ENCODE peak calls at places on chromosomes 4 and X, in five cellular contexts. A is activated T-helper 1 cell treated with anti-CD3 and anti-CD28 coated beads, Interleukin-12 subunit alpha, Interleukin-12 subunit beta, Interleukin-2, Interleukin-4 antibody, amounts not matched to agents 30 ng/mL and 10 ng/mL and 1 ng/mL, durations not matched to agents 14 hours and 24 hours and 36 hours; N is nephron progenitor cell; M is mucosa of descending colon; U is iPS-NIHi11. J is an unnamed sample.

GRCh38 chrX:120365320-120365719 is 3.4 kb downstream of the ATP1B4 start:
- DNase-seq in M (peak), A (peak), U (peak), N (peak), J (peak)

GRCh38 chr4:168886361-168886760 is 123.7 kb downstream of the CBR4 start:
- DNase-seq in M (no peak), N (no peak), A (no peak), U (no peak), J (no peak)

GRCh38 chr4:88618782-88619485 is 26.7 kb downstream of the HERC3 start:
- DNase-seq in M (no peak), U (no peak), A (no peak), N (no peak), J (no peak)

GRCh38 chr4:79723507-79723906 is 315.5 kb upstream of the GK2 start:
- DNase-seq in U (no peak), N (peak), A (no peak), M (no peak), J (no peak)

GRCh38 chrX:47244676-47245075 is 11.9 kb downstream of the USP11 start:
- DNase-seq in M (no peak), U (no peak), N (no peak), A (no peak), J (no peak)

GRCh38 chr4:151948351-151949016 is 187.7 kb upstream of the GATB start:
- DNase-seq in M (no peak), N (no peak), U (no peak), A (no peak), J (no peak)

GRCh38 chrX:69615779-69616519 is at the start of gene EDA:
- DNase-seq in A (peak), M (peak), U (peak), N (peak), J (peak)

GRCh38 chrX:30308263-30309138 is 689 bp downstream of the NR0B1 start:
- DNase-seq in A (no peak), M (no peak), U (peak), N (peak), J (no peak)

GRCh38 chr4:174023641-174024040 is 259.8 kb downstream of the FBXO8 start:
- DNase-seq in A (no peak), M (no peak), N (no peak), U (no peak), J (no peak)

GRCh38 chr4:20995591-20995990 is 295.3 kb downstream of the PACRGL start:
- DNase-seq in N (no peak), M (no peak), U (no peak), A (no peak), J (no peak)

GRCh38 chr4:5971077-5971447 is 47.2 kb downstream of the C4orf50 start:
- DNase-seq in N (no peak), U (peak), A (no peak), M (no peak), J (no peak)

GRCh38 chr4:16862688-16863087 is 35.8 kb downstream of the LDB2 start:
- DNase-seq in M (no peak), N (peak), U (no peak), A (no peak), J (no peak)

GRCh38 chrX:47380268-47380667 is 9.9 kb downstream of the ZNF157 start:
- DNase-seq in U (no peak), N (no peak), A (peak), M (peak), J (no peak)

GRCh38 chr4:25955705-25956104 is 41.7 kb downstream of the SMIM20 start:
- DNase-seq in M (no peak), U (no peak), A (no peak), N (no peak), J (no peak)